ENCODE peak calls at places on chromosomes 3 and 15, in eight cellular contexts. K is CD4-positive, alpha-beta T cell; D is naive thymus-derived CD4-positive, alpha-beta T cell; C is NCI-H748 treated with DMSO at 0.1 percent for 48 hours; F is nephron progenitor cell; Q is AG04449; U is astrocyte of the cerebellum; W is PC-9. Y is an unnamed sample.
A peak's percentile ranks its signal among the peaks of the same experiment; 100 is the strongest.

GRCh38 chr3:143736651-143737050 is 111.6 kb downstream of the SLC9A9 start:
- DNase-seq in K (no peak), D (no peak), C (no peak), F (no peak), Q (no peak), U (no peak), W (no peak), Y (no peak)

GRCh38 chr3:97838393-97838792 is 16.6 kb downstream of the CRYBG3 start:
- DNase-seq in K (no peak), D (no peak), C (no peak), F (no peak), Q (no peak), U (no peak), W (no peak), Y (no peak)

GRCh38 chr3:24254649-24255048 is 240.0 kb downstream of the THRB start:
- DNase-seq in K (no peak), D (no peak), C (no peak), F (no peak), Q (peak; percentile 86), U (peak; percentile 85), W (no peak), Y (peak; percentile 75)

GRCh38 chr3:150303776-150304175 is 104.3 kb upstream of the TSC22D2 start:
- DNase-seq in K (no peak), D (peak; percentile 4), C (no peak), F (no peak), Q (no peak), U (no peak), W (no peak), Y (no peak)

GRCh38 chr3:124834723-124835718 is 52.1 kb downstream of the ITGB5 start:
- DNase-seq in K (peak; percentile 67), D (peak; percentile 47), C (peak; percentile 85), F (peak; percentile 23), Q (peak; percentile 63), U (peak; percentile 91), W (peak; percentile 98), Y (peak; percentile 74)

GRCh38 chr3:109265300-109265699 is 51.0 kb downstream of the DPPA2 start:
- DNase-seq in K (no peak), D (no peak), C (no peak), F (no peak), Q (no peak), U (no peak), W (no peak), Y (no peak)

GRCh38 chr3:136351351-136351750 is 101.2 kb downstream of the PCCB start:
- DNase-seq in K (no peak), D (no peak), C (no peak), F (no peak), Q (no peak), U (no peak), W (no peak), Y (no peak)

GRCh38 chr3:25723802-25724201 is 59.1 kb upstream of the TOP2B start:
- DNase-seq in K (no peak), D (no peak), C (no peak), F (no peak), Q (no peak), U (no peak), W (no peak), Y (no peak)

GRCh38 chr15:39358441-39359041 is 222.3 kb upstream of the THBS1 start:
- DNase-seq in K (no peak), D (no peak), C (no peak), F (no peak), Q (no peak), U (no peak), W (peak; percentile 46), Y (peak; percentile 29)

GRCh38 chr3:97131476-97131875 is 317.1 kb downstream of the EPHA6 start:
- DNase-seq in K (no peak), D (no peak), C (no peak), F (no peak), Q (no peak), U (no peak), W (no peak), Y (peak; percentile 1)

GRCh38 chr3:156291269-156292123 is 171.1 kb downstream of the KCNAB1 start:
- DNase-seq in K (no peak), D (peak; percentile 16), C (no peak), F (peak; percentile 37), Q (no peak), U (no peak), W (no peak), Y (peak; percentile 44)

GRCh38 chr3:141406265-141406664 is 38.0 kb downstream of the ZBTB38 start:
- DNase-seq in K (no peak), D (no peak), C (no peak), F (no peak), Q (no peak), U (no peak), W (no peak), Y (no peak)

GRCh38 chr15:55108858-55109518 is 87.8 kb downstream of the RSL24D1 start:
- DNase-seq in K (peak; percentile 53), D (peak; percentile 47), C (peak; percentile 34), F (peak; percentile 84), Q (no peak), U (no peak), W (no peak), Y (peak; percentile 58)

GRCh38 chr3:78728406-78729145 is 1039.2 kb downstream of the ROBO1 start:
- DNase-seq in K (no peak), D (no peak), C (peak; percentile 95), F (no peak), Q (no peak), U (peak; percentile 41), W (no peak), Y (peak; percentile 74)

Y was measured in adipocyte.